ENCODE peak calls at places on chromosomes 3 and 15, in four cellular contexts. E is neural progenitor cell, O is fibroblast of lung, I is Peyer's patch. P is an unnamed sample.
A peak's percentile ranks its signal among the peaks of the same experiment; 100 is the strongest.

GRCh38 chr3:149179225-149179624 is 42.4 kb downstream of the CP start:
- DNase-seq in E (no peak), O (peak; percentile 85), I (no peak), P (no peak)

GRCh38 chr3:86221601-86222000 is 769.3 kb downstream of the VGLL3 start:
- DNase-seq in E (no peak), O (no peak), I (no peak), P (no peak)

GRCh38 chr15:84598250-84598649 is 2.6 kb upstream of the ZSCAN2 start:
- DNase-seq in E (peak; percentile 36), O (no peak), I (peak; percentile 58), P (no peak)

GRCh38 chr3:112847692-112848091 is 1.0 kb upstream of the CD200R1L start:
- DNase-seq in E (no peak), O (no peak), I (peak; percentile 75), P (no peak)

GRCh38 chr3:194206375-194206774 is 70.4 kb downstream of the HES1 start:
- DNase-seq in E (no peak), O (peak; percentile 78), I (peak; percentile 62), P (peak; percentile 83)

GRCh38 chr3:156723182-156723619 is 48.8 kb downstream of the TIPARP start:
- DNase-seq in E (no peak), O (no peak), I (no peak), P (no peak)

GRCh38 chr15:63042879-63043340 is 363 bp downstream of the TPM1 start:
- DNase-seq in E (peak; percentile 39), O (no peak), I (no peak), P (no peak)

GRCh38 chr3:126083511-126083912 is 412 bp downstream of the SLC41A3 start:
- DNase-seq in E (peak; percentile 75), O (peak; percentile 39), I (peak; percentile 70), P (no peak)

GRCh38 chr3:28240440-28240839 is 979 bp upstream of the CMC1 start:
- DNase-seq in E (peak; percentile 32), O (no peak), I (no peak), P (peak; percentile 9)

GRCh38 chr15:63834500-63835210 is 907 bp upstream of the HERC1 start:
- DNase-seq in E (no peak), O (no peak), I (no peak), P (no peak)

GRCh38 chr3:38598791-38599190 is 50.7 kb downstream of the SCN5A start:
- DNase-seq in E (no peak), O (no peak), I (no peak), P (no peak)

GRCh38 chr3:32334675-32335074 is 57.0 kb upstream of the CMTM7 start:
- DNase-seq in E (no peak), O (no peak), I (peak; percentile 63), P (no peak)

GRCh38 chr15:70854669-70854976 is 666 bp upstream of the LARP6 start:
- DNase-seq in E (no peak), O (peak; percentile 61), I (no peak), P (no peak)

GRCh38 chr15:99704444-99704838 is 28.8 kb downstream of the LYSMD4 start:
- DNase-seq in E (peak; percentile 89), O (peak; percentile 80), I (no peak), P (no peak)

GRCh38 chr3:135311699-135312098 is 516.6 kb downstream of the EPHB1 start:
- DNase-seq in E (no peak), O (no peak), I (no peak), P (no peak)

GRCh38 chr3:46127503-46127902 is 80.6 kb downstream of the CCR1 start:
- DNase-seq in E (no peak), O (peak; percentile 93), I (no peak), P (no peak)

GRCh38 chr3:66350601-66351000 is 129.8 kb downstream of the SLC25A26 start:
- DNase-seq in E (no peak), O (peak; percentile 73), I (no peak), P (no peak)

DNA sequence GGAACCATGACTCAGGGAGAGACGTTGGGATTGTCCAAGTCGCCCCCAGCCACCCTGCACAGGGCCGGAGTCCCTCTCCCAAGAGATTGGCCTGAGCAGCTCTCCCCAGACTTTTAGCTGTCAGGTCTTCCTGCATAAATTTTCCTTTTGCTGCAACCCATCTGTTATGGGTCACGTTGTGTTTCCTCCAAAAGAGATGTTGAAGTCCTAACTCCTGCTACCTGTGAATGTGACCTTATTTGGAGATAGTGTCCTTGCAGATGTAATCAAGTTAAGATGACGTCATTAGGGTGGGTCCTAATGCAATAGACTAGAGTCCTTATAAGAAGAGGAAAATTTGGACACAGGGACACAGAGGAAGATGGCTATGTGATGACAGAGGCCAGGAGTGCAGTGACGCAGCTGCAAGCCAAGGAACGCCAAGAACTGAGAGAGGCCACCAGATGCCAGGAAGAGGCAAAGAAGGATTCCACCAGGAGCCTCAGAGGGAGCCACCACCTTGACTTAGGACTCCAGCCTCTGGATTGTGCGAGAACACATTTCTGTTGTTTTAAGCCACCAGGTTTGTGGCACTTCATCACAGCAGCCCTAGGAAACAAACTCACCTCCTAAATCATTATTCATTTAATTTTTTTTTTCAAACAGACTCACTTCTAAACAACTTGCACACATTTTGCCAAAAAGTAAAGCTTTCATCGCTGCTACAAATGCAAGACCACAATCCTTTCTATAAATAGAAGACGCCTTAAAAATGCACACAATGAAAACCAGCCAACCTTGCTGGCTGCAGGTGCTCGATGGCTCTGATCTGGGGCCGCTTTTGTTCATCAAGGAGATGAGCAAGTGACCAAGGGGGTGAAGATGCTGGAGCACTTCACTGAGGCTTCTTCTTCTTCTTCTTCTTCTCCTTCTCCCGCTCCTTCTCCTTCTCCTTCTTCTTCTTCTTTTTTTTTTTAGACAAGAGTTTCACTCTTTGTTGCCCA is 13.0 kb upstream of the SLC6A6 start:
- DNase-seq in E (no peak), O (no peak), I (no peak), P (no peak)
- H3K4me3 ChIP-seq in E (no peak overlapping the region), O (no peak overlapping the region), I (no peak overlapping the region), P (no peak overlapping the region)

DNA sequence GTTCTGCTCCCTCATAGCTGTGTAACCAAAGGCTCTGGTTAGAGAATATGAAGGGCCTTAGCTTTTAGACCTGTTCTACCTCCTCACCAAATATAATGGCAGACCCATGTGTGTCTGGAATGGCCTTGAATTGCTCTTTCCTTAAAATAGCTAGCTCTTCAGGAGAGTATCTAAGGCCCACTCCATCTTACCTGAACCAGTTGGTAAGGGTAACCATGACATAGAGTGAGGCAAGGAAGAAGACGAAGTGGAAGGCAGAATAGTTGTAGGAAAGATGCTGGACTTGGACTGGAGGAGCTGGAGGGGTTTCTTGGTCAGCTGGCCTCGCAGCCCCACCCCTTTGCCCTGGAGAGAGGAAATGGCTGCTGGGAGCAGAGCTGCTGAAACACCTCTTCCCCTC is 3.1 kb downstream of the SERF2 start:
- DNase-seq in E (no peak), O (no peak), I (no peak), P (no peak)
- H3K36me3 ChIP-seq in E (no peaks in the 10 kb centered on the region), O (peaks cover 27% of the 10 kb centered on the region), I (no peaks in the 10 kb centered on the region), P (peaks cover 50% of the 10 kb centered on the region)

DNA sequence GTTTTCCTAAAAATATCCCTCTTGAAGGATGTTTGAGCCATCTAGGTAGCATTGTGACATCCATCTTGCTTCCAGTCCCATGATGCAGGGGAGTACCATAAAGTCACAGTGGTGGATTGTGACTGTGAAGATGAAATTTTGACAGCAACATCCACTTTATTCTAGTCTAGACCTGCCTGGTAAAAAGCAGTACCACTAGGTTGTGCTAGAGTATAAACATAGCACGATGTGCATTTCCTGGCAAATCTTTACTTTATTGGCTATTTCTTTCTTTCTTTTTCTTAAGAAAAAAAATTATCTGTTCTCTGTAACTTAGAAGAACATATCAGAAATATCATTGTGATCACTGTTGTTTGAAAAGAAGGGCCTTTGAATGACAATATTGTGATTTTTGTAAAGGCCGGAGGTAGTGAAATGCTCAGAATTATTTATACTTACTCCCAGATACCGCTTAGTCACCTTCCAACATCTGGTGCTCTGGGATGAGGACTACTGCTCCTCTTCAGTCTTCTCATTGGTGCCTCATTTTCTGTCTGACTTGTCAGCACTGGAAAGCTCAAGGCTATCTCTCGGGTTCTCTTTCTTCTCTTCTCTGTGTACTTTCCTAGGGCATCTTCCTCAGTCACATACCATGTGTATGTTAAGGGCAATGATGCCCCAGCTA is 35.6 kb downstream of the AGBL1 start:
- DNase-seq in E (no peak), O (peak; percentile 9), I (no peak), P (no peak)
- TF ChIP-seq CTCF in E (peak; percentile 33), O (no peak), I (no peak), P (no peak)

GRCh38 chr3:192750201-192750600 is 22.9 kb upstream of the FGF12 start:
- DNase-seq in E (no peak), O (no peak), I (no peak), P (no peak)

GRCh38 chr3:192745150-192745549 is 17.8 kb upstream of the FGF12 start:
- DNase-seq in E (no peak), O (no peak), I (no peak), P (no peak)

GRCh38 chr3:192751148-192751547 is 23.8 kb upstream of the FGF12 start:
- DNase-seq in E (no peak), O (no peak), I (no peak), P (no peak)

GRCh38 chr3:192747746-192748145 is 20.4 kb upstream of the FGF12 start:
- DNase-seq in E (no peak), O (no peak), I (no peak), P (no peak)

DNA sequence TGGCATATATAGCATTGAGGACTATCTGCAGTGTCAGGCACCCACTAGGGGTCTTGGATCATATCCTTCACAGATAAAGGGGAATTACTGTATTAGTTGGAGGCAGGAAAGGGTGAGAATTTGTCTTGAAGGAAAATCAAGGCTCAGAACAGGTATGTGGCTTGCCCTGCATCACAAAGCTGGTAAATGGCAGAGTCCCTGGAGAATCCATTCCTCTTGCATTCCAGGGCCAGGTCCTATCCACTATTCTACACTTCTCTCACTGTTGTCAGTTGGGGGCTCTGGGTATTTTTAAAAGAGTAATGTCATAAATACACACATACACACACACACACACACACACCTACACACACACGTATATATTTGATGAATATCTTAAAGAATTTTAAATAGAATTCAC is 19.8 kb upstream of the FGF12 start:
- DNase-seq in E (no peak), O (no peak), I (no peak), P (no peak)
- H3K4me3 ChIP-seq in E (no peak overlapping the region), O (no peak overlapping the region), I (no peak overlapping the region), P (no peak overlapping the region)

P was measured in left lung.